ENCODE peak calls at places on chromosomes 5 and 9, in eight cellular contexts. P, G, U, T, Q, F, V and C are unnamed samples.

GRCh38 chr9:128282500-128282899 is 6.4 kb downstream of the SWI5 start:
- DNase-seq in Q (no peak), G (no peak), P (no peak), T (no peak), U (no peak), V (no peak), F (no peak), C (no peak)

GRCh38 chr5:71922584-71923106 is 184.6 kb upstream of the MAP1B start:
- DNase-seq in Q (no peak), U (no peak), T (no peak), P (no peak), F (no peak), V (no peak), G (no peak), C (no peak)

GRCh38 chr5:60959156-60959555 is 14.2 kb downstream of the NDUFAF2 start:
- DNase-seq in U (no peak), P (no peak), F (no peak), V (no peak), T (no peak), Q (no peak), G (no peak), C (no peak)

GRCh38 chr5:138603521-138603920 is 28.3 kb upstream of the HSPA9 start:
- DNase-seq in U (no peak), V (no peak), F (peak; percentile 16), T (no peak), Q (no peak), P (no peak), G (no peak), C (no peak)

GRCh38 chr5:173671121-173671949 is 54.9 kb upstream of the BOD1 start:
- DNase-seq in F (peak; percentile 95), G (peak; percentile 61), V (peak; percentile 93), U (peak; percentile 79), Q (no peak), T (no peak), P (peak; percentile 39), C (peak; percentile 63)

GRCh38 chr5:56637321-56637920 is 177.9 kb upstream of the MAP3K1 start:
- DNase-seq in P (no peak), Q (no peak), U (no peak), V (no peak), T (no peak), F (no peak), G (no peak), C (no peak)

GRCh38 chr9:104743377-104743985 is 4.0 kb upstream of the NIPSNAP3A start:
- DNase-seq in G (no peak), T (peak; percentile 63), U (no peak), Q (no peak), V (no peak), F (no peak), P (peak; percentile 44), C (no peak)

GRCh38 chr5:154092356-154092755 is 53.6 kb downstream of the MFAP3 start:
- DNase-seq in F (no peak), U (no peak), V (no peak), Q (no peak), G (no peak), T (no peak), P (no peak), C (no peak)

GRCh38 chr9:70113403-70114022 is 69.9 kb downstream of the MAMDC2 start:
- DNase-seq in V (peak; percentile 68), F (peak; percentile 76), U (no peak), Q (no peak), T (peak; percentile 57), G (no peak), P (peak; percentile 73), C (no peak)

GRCh38 chr9:130430232-130430631 is 14.5 kb upstream of the ASS1 start:
- DNase-seq in V (peak; percentile 39), G (no peak), U (no peak), P (no peak), T (no peak), F (no peak), Q (no peak), C (no peak)

GRCh38 chr9:113577525-113578261 is 114.2 kb downstream of the RGS3 start:
- DNase-seq in V (peak; percentile 58), U (peak; percentile 65), Q (no peak), P (no peak), T (no peak), F (no peak), G (no peak), C (no peak)

GRCh38 chr5:38465045-38465444 is 91.4 kb downstream of the LIFR start:
- DNase-seq in U (no peak), F (no peak), G (no peak), Q (no peak), T (no peak), P (no peak), V (peak; percentile 82), C (no peak)

GRCh38 chr5:118862596-118862995 is 125.8 kb downstream of the DTWD2 start:
- DNase-seq in V (no peak), T (no peak), Q (no peak), G (no peak), F (no peak), P (no peak), U (no peak), C (no peak)

GRCh38 chr9:125332527-125332926 is 70.9 kb downstream of the GAPVD1 start:
- DNase-seq in F (no peak), V (no peak), U (no peak), T (peak; percentile 3), G (no peak), Q (no peak), P (no peak), C (no peak)

GRCh38 chr9:10009401-10009800 is 603.4 kb downstream of the PTPRD start:
- DNase-seq in G (no peak), V (no peak), F (no peak), T (no peak), P (no peak), Q (no peak), U (no peak), C (no peak)

GRCh38 chr5:15763754-15764153 is 263.8 kb downstream of the FBXL7 start:
- DNase-seq in U (no peak), T (no peak), F (no peak), G (no peak), P (no peak), Q (no peak), V (no peak), C (no peak)

GRCh38 chr9:16361118-16361517 is 509.4 kb downstream of the BNC2 start:
- DNase-seq in Q (no peak), T (no peak), U (no peak), P (no peak), V (no peak), F (no peak), G (no peak), C (no peak)

GRCh38 chr9:16364347-16364746 is 506.1 kb downstream of the BNC2 start:
- DNase-seq in Q (no peak), G (no peak), P (no peak), U (peak; percentile 74), T (no peak), F (no peak), V (peak; percentile 58), C (no peak)

GRCh38 chr9:16361939-16362338 is 508.5 kb downstream of the BNC2 start:
- DNase-seq in Q (no peak), P (no peak), V (no peak), G (no peak), U (no peak), F (no peak), T (no peak), C (no peak)

GRCh38 chr9:16363073-16363781 is 507.2 kb downstream of the BNC2 start:
- DNase-seq in F (no peak), U (no peak), Q (no peak), T (no peak), G (no peak), V (no peak), P (no peak), C (no peak)

GRCh38 chr9:16363916-16364315 is 506.6 kb downstream of the BNC2 start:
- DNase-seq in G (no peak), F (no peak), V (no peak), U (peak; percentile 19), T (no peak), P (no peak), Q (no peak), C (no peak)
- H3K4me1 ChIP-seq in G (no peaks in the 10 kb centered on the region), F (no peaks in the 10 kb centered on the region), V (no peaks in the 10 kb centered on the region), U (no peaks in the 10 kb centered on the region), T (no peaks in the 10 kb centered on the region), P (no peaks in the 10 kb centered on the region), Q (no peaks in the 10 kb centered on the region), C (no peaks in the 10 kb centered on the region)

DNA sequence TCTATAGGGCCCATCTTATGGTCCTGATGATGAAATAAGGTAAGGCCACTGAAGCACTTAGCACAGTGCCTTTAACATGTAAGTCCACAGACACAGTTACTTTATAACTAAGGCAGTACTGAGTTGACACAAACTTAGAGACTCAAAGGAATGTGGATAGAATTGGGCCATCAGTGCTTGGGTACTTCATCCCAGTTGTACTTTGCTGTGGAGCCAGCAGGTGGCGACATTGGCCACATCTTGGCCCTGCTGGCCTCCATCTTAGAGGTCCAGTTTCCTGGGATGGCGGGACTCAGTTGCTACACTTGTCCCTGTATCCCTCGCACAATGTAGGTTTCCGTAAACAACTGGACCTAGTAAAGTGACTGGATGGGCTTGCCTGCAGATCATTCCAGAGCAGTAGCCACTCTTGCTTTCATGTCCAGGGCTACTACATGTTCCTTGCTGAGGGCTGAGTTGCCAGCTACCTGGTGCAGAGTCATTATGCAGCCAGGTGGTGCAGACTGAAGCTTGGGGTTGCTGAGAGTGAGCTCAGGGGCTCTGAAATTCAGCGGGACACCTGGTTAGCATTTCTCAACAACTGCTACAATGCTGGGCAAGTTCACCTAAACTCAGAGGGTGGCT is 10.6 kb downstream of the MTAP start:
- DNase-seq in Q (no peak), G (no peak), F (peak; percentile 79), T (peak; percentile 73), V (peak; percentile 80), P (peak; percentile 77), U (peak; percentile 80), C (peak; percentile 83)
- TF ChIP-seq CTCF in Q (peak; percentile 94), G (peak; percentile 77), F (peak; percentile 72), T (peak; percentile 90), V (peak; percentile 90), P (peak; percentile 90), U (peak; percentile 88), C (peak; percentile 92)

DNA sequence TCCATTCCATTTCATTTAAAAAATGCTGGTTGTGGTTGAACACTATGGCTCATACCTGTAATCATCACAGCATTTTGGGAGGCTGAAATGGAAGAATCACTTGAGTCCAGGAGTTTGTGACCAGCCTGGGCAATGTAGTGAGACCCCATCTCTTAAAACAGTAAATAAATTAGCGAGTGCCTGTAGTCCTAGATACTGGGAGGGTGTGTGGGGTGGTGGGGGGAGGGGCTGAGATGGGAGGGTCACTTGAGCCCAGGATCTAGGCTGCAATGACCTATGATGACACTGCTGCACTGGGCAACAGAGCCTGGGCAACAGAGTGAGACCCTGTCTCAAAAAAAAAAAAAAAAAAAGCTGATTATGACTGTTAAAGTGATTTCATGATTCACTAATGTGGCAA is 29.1 kb downstream of the DDX46 start:
- DNase-seq in U (no peak), T (no peak), Q (no peak), F (no peak), G (no peak), P (no peak), V (no peak), C (no peak)
- H3K36me3 ChIP-seq in U (peaks cover 35% of the 10 kb centered on the region), T (peaks cover 84% of the 10 kb centered on the region), Q (peaks cover 98% of the 10 kb centered on the region), F (peaks cover 65% of the 10 kb centered on the region), G (peaks cover 70% of the 10 kb centered on the region), P (peaks cover 40% of the 10 kb centered on the region), V (peaks cover 100% of the 10 kb centered on the region), C (peaks cover 97% of the 10 kb centered on the region)

GRCh38 chr5:177494356-177495195 is 2.8 kb downstream of the PDLIM7 start:
- DNase-seq in T (peak; percentile 62), P (peak; percentile 55), U (peak; percentile 92), G (peak; percentile 74), Q (no peak), F (peak; percentile 93), V (peak; percentile 83), C (peak; percentile 74)
- H3K4me1 ChIP-seq in T (peaks cover 33% of the 10 kb centered on the region), P (peaks cover 34% of the 10 kb centered on the region), U (peaks cover 14% of the 10 kb centered on the region), G (peaks cover 39% of the 10 kb centered on the region), Q (peaks cover 52% of the 10 kb centered on the region), F (peaks cover 82% of the 10 kb centered on the region), V (peaks cover 39% of the 10 kb centered on the region), C (peaks cover 47% of the 10 kb centered on the region)